ENCODE peak calls at places on chromosomes 3 and 15, in six cellular contexts. One of them, this sample, is unnamed.

GRCh38 chr15:22961661-22962221 is 18.4 kb downstream of the CYFIP1 start:
- DNase-seq in kidney: no peak
- DNase-seq in heart left ventricle: no peak
- DNase-seq in tibial nerve: no peak
- DNase-seq in ovary: no peak
- DNase-seq in IMR-90: peak; percentile 41
- DNase-seq in this sample: no peak

GRCh38 chr3:35523838-35524237 is 115.5 kb upstream of the ARPP21 start:
- DNase-seq in tibial nerve: no peak
- DNase-seq in ovary: no peak
- DNase-seq in IMR-90: no peak
- DNase-seq in kidney: no peak
- DNase-seq in heart left ventricle: no peak
- DNase-seq in this sample: no peak

GRCh38 chr3:188090626-188091309 is 63.2 kb upstream of the LPP start:
- DNase-seq in ovary: no peak
- DNase-seq in IMR-90: no peak
- DNase-seq in tibial nerve: no peak
- DNase-seq in kidney: no peak
- DNase-seq in heart left ventricle: no peak
- DNase-seq in this sample: no peak

GRCh38 chr3:13095408-13095861 is 22.2 kb upstream of the IQSEC1 start:
- DNase-seq in heart left ventricle: peak; percentile 34
- DNase-seq in kidney: no peak
- DNase-seq in IMR-90: no peak
- DNase-seq in tibial nerve: no peak
- DNase-seq in ovary: no peak
- DNase-seq in this sample: no peak

GRCh38 chr3:39149059-39149455 is 4.3 kb downstream of the CSRNP1 start:
- DNase-seq in IMR-90: no peak
- DNase-seq in ovary: no peak
- DNase-seq in kidney: no peak
- DNase-seq in tibial nerve: no peak
- DNase-seq in heart left ventricle: no peak
- DNase-seq in this sample: no peak

GRCh38 chr3:178381555-178381954 is 154.7 kb upstream of the KCNMB2 start:
- DNase-seq in ovary: no peak
- DNase-seq in IMR-90: peak; percentile 61
- DNase-seq in kidney: no peak
- DNase-seq in heart left ventricle: no peak
- DNase-seq in tibial nerve: no peak
- DNase-seq in this sample: no peak

GRCh38 chr15:98955331-98955730 is 52.3 kb downstream of the PGPEP1L start:
- DNase-seq in tibial nerve: peak; percentile 22
- DNase-seq in ovary: peak; percentile 56
- DNase-seq in kidney: peak; percentile 82
- DNase-seq in heart left ventricle: peak; percentile 80
- DNase-seq in IMR-90: no peak
- DNase-seq in this sample: peak; percentile 52

GRCh38 chr3:9727041-9727595 is 4.4 kb upstream of the BRPF1 start:
- DNase-seq in heart left ventricle: no peak
- DNase-seq in tibial nerve: no peak
- DNase-seq in IMR-90: no peak
- DNase-seq in ovary: no peak
- DNase-seq in kidney: no peak
- DNase-seq in this sample: no peak

GRCh38 chr3:127822166-127822835 is at the start of gene MGLL:
- DNase-seq in heart left ventricle: peak; percentile 60
- DNase-seq in tibial nerve: no peak
- DNase-seq in IMR-90: peak; percentile 50
- DNase-seq in ovary: no peak
- DNase-seq in kidney: peak; percentile 78
- DNase-seq in this sample: peak; percentile 51

GRCh38 chr3:133472889-133473288 is 73.0 kb downstream of the BFSP2 start:
- DNase-seq in kidney: no peak
- DNase-seq in IMR-90: no peak
- DNase-seq in ovary: no peak
- DNase-seq in heart left ventricle: no peak
- DNase-seq in tibial nerve: no peak
- DNase-seq in this sample: no peak

GRCh38 chr3:43659250-43659880 is 31.4 kb upstream of the ABHD5 start:
- DNase-seq in kidney: no peak
- DNase-seq in tibial nerve: no peak
- DNase-seq in IMR-90: no peak
- DNase-seq in ovary: no peak
- DNase-seq in heart left ventricle: no peak
- DNase-seq in this sample: no peak

GRCh38 chr3:33437556-33438283 is 2.5 kb downstream of the UBP1 start:
- DNase-seq in IMR-90: peak; percentile 77
- DNase-seq in kidney: no peak
- DNase-seq in ovary: no peak
- DNase-seq in heart left ventricle: peak; percentile 39
- DNase-seq in tibial nerve: no peak
- DNase-seq in this sample: no peak

GRCh38 chr3:177229791-177230190 is 32.5 kb upstream of the TBL1XR1 start:
- DNase-seq in tibial nerve: no peak
- DNase-seq in kidney: no peak
- DNase-seq in IMR-90: peak; percentile 11
- DNase-seq in ovary: no peak
- DNase-seq in heart left ventricle: no peak
- DNase-seq in this sample: no peak

GRCh38 chr3:173586176-173586575 is 188.6 kb downstream of the NLGN1 start:
- DNase-seq in IMR-90: peak; percentile 21
- DNase-seq in heart left ventricle: no peak
- DNase-seq in tibial nerve: no peak
- DNase-seq in ovary: no peak
- DNase-seq in kidney: no peak
- DNase-seq in this sample: no peak

GRCh38 chr3:173587055-173587454 is 189.5 kb downstream of the NLGN1 start:
- DNase-seq in kidney: no peak
- DNase-seq in ovary: no peak
- DNase-seq in tibial nerve: no peak
- DNase-seq in IMR-90: no peak
- DNase-seq in heart left ventricle: no peak
- DNase-seq in this sample: no peak

GRCh38 chr3:173583496-173583895 is 186.0 kb downstream of the NLGN1 start:
- DNase-seq in kidney: no peak
- DNase-seq in heart left ventricle: no peak
- DNase-seq in IMR-90: no peak
- DNase-seq in ovary: no peak
- DNase-seq in tibial nerve: no peak
- DNase-seq in this sample: no peak

GRCh38 chr3:173584834-173585831 is 187.6 kb downstream of the NLGN1 start:
- DNase-seq in ovary: peak; percentile 26
- DNase-seq in tibial nerve: peak; percentile 17
- DNase-seq in kidney: peak; percentile 68
- DNase-seq in IMR-90: peak; percentile 57
- DNase-seq in heart left ventricle: peak; percentile 61
- DNase-seq in this sample: peak; percentile 24

GRCh38 chr3:173584093-173584833 is 186.7 kb downstream of the NLGN1 start:
- DNase-seq in kidney: no peak
- DNase-seq in ovary: peak; percentile 24
- DNase-seq in tibial nerve: peak; percentile 45
- DNase-seq in IMR-90: peak; percentile 44
- DNase-seq in heart left ventricle: no peak
- DNase-seq in this sample: peak; percentile 11
- TF ChIP-seq CTCF in kidney: peak; percentile 40
- TF ChIP-seq CTCF in ovary: peak; percentile 19
- TF ChIP-seq CTCF in tibial nerve: peak; percentile 55
- TF ChIP-seq CTCF in IMR-90: peak; percentile 73
- TF ChIP-seq CTCF in heart left ventricle: peak; percentile 58
- TF ChIP-seq CTCF in this sample: peak; percentile 49

GRCh38 chr3:19898725-19899124 is 35.3 kb downstream of the EFHB start:
- DNase-seq in heart left ventricle: no peak
- DNase-seq in ovary: no peak
- DNase-seq in kidney: no peak
- DNase-seq in IMR-90: peak; percentile 8
- DNase-seq in tibial nerve: no peak
- DNase-seq in this sample: no peak
- H3K27ac ChIP-seq in heart left ventricle: no peak overlapping the region
- H3K27ac ChIP-seq in ovary: no peak overlapping the region
- H3K27ac ChIP-seq in kidney: no peak overlapping the region
- H3K27ac ChIP-seq in IMR-90: no peak overlapping the region
- H3K27ac ChIP-seq in tibial nerve: no peak overlapping the region
- H3K27ac ChIP-seq in this sample: no peak overlapping the region

GRCh38 chr3:5733995-5734394 is 546.5 kb downstream of the EDEM1 start:
- DNase-seq in IMR-90: no peak
- DNase-seq in heart left ventricle: no peak
- DNase-seq in ovary: no peak
- DNase-seq in tibial nerve: no peak
- DNase-seq in kidney: no peak
- DNase-seq in this sample: no peak

GRCh38 chr3:5729852-5730251 is 542.3 kb downstream of the EDEM1 start:
- DNase-seq in heart left ventricle: no peak
- DNase-seq in ovary: no peak
- DNase-seq in tibial nerve: no peak
- DNase-seq in IMR-90: no peak
- DNase-seq in kidney: no peak
- DNase-seq in this sample: no peak

GRCh38 chr3:5728085-5728484 is 540.6 kb downstream of the EDEM1 start:
- DNase-seq in heart left ventricle: no peak
- DNase-seq in tibial nerve: no peak
- DNase-seq in kidney: no peak
- DNase-seq in IMR-90: no peak
- DNase-seq in ovary: no peak
- DNase-seq in this sample: no peak

GRCh38 chr3:5732081-5732480 is 544.6 kb downstream of the EDEM1 start:
- DNase-seq in ovary: no peak
- DNase-seq in IMR-90: no peak
- DNase-seq in tibial nerve: no peak
- DNase-seq in heart left ventricle: no peak
- DNase-seq in kidney: no peak
- DNase-seq in this sample: no peak

GRCh38 chr3:5731100-5731499 is 543.6 kb downstream of the EDEM1 start:
- DNase-seq in ovary: no peak
- DNase-seq in IMR-90: no peak
- DNase-seq in heart left ventricle: no peak
- DNase-seq in tibial nerve: no peak
- DNase-seq in kidney: no peak
- DNase-seq in this sample: no peak
- TF ChIP-seq CTCF in ovary: no peak
- TF ChIP-seq CTCF in IMR-90: no peak
- TF ChIP-seq CTCF in heart left ventricle: no peak
- TF ChIP-seq CTCF in tibial nerve: no peak
- TF ChIP-seq CTCF in kidney: peak; percentile 41
- TF ChIP-seq CTCF in this sample: no peak

DNA sequence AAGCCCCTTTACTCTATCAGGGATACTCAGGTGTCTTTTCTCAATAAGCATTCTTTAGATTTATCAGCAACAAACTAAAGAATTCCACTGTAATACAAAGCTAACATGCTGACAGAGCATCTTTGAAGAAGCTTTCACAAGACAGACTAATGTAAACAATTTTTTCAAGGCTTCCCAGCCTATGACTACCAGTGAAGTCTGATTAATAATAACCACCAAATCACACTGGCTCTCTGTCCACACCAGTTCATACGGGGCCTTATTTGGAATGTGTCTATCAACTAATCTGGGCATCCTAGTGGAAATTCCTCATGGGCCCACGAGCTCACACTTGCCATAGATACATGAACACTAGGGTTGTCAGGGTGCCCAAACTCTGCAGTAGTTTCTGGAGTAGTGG is 84.5 kb downstream of the EFL1 start:
- DNase-seq in IMR-90: peak; percentile 83
- DNase-seq in ovary: no peak
- DNase-seq in tibial nerve: no peak
- DNase-seq in heart left ventricle: no peak
- DNase-seq in kidney: no peak
- DNase-seq in this sample: no peak
- H3K27ac ChIP-seq in IMR-90: no peak overlapping the region
- H3K27ac ChIP-seq in ovary: no peak overlapping the region
- H3K27ac ChIP-seq in tibial nerve: no peak overlapping the region
- H3K27ac ChIP-seq in heart left ventricle: no peak overlapping the region
- H3K27ac ChIP-seq in kidney: no peak overlapping the region
- H3K27ac ChIP-seq in this sample: no peak overlapping the region

GRCh38 chr3:24583004-24583403 is 88.4 kb upstream of the THRB start:
- DNase-seq in ovary: no peak
- DNase-seq in IMR-90: no peak
- DNase-seq in tibial nerve: no peak
- DNase-seq in kidney: no peak
- DNase-seq in heart left ventricle: no peak
- DNase-seq in this sample: peak; percentile 13
- TF ChIP-seq CTCF in ovary: no peak
- TF ChIP-seq CTCF in IMR-90: no peak
- TF ChIP-seq CTCF in tibial nerve: no peak
- TF ChIP-seq CTCF in kidney: peak; percentile 16
- TF ChIP-seq CTCF in heart left ventricle: peak; percentile 41
- TF ChIP-seq CTCF in this sample: peak; percentile 55